ENCODE peak calls at places on chromosomes 16 and 17, in seven cellular contexts. W is left ventricle myocardium inferior; I is CD8-positive, alpha-beta T cell; C is tibial nerve; F is neural progenitor cell; H is cardiac muscle cell; U is heart left ventricle. B is an unnamed sample.

GRCh38 chr16:17467923-17468540 is 2.7 kb downstream of the XYLT1 start:
- DNase-seq in W (peak; percentile 54), I (peak; percentile 41), C (peak; percentile 83), F (peak; percentile 84), H (peak; percentile 82), U (peak; percentile 51), B (peak; percentile 71)

GRCh38 chr17:43560461-43561427 is 14.6 kb upstream of the ETV4 start:
- DNase-seq in W (no peak), I (no peak), C (no peak), F (no peak), H (no peak), U (no peak), B (no peak)

GRCh38 chr17:41617698-41618097 is 5.1 kb upstream of the KRT16 start:
- DNase-seq in W (no peak), I (no peak), C (no peak), F (no peak), H (no peak), U (no peak), B (no peak)

GRCh38 chr16:57826706-57827625 is 24.7 kb upstream of the KIFC3 start:
- DNase-seq in W (peak; percentile 50), I (no peak), C (no peak), F (no peak), H (no peak), U (peak; percentile 74), B (peak; percentile 82)

GRCh38 chr16:48393843-48394703 is 8.9 kb upstream of the SIAH1 start:
- DNase-seq in W (no peak), I (no peak), C (peak; percentile 83), F (no peak), H (no peak), U (peak; percentile 40), B (no peak)

GRCh38 chr17:46742539-46743270 is 75.8 kb downstream of the WNT3 start:
- DNase-seq in W (no peak), I (no peak), C (no peak), F (no peak), H (peak; percentile 48), U (no peak), B (no peak)

GRCh38 chr16:86024210-86024609 is 125.2 kb downstream of the IRF8 start:
- DNase-seq in W (no peak), I (no peak), C (no peak), F (no peak), H (no peak), U (no peak), B (no peak)

GRCh38 chr17:55451203-55451641 is 29.6 kb upstream of the MMD start:
- DNase-seq in W (no peak), I (no peak), C (no peak), F (no peak), H (peak; percentile 58), U (no peak), B (no peak)

GRCh38 chr17:172401-172800 is 9.0 kb downstream of the DOC2B start:
- DNase-seq in W (no peak), I (peak; percentile 10), C (no peak), F (no peak), H (no peak), U (peak; percentile 17), B (no peak)

GRCh38 chr16:59684911-59685310 is 950.8 kb upstream of the GOT2 start:
- DNase-seq in W (no peak), I (no peak), C (no peak), F (no peak), H (no peak), U (no peak), B (no peak)

GRCh38 chr17:40888321-40888720 is 3.3 kb upstream of the KRT20 start:
- DNase-seq in W (no peak), I (no peak), C (no peak), F (no peak), H (no peak), U (no peak), B (no peak)

GRCh38 chr16:57634171-57634570 is 5.7 kb downstream of the ADGRG1 start:
- DNase-seq in W (no peak), I (no peak), C (no peak), F (no peak), H (no peak), U (no peak), B (peak; percentile 50)

GRCh38 chr17:43309505-43310329 is 75.9 kb upstream of the RNU2-1 start:
- DNase-seq in W (no peak), I (no peak), C (peak; percentile 3), F (no peak), H (no peak), U (no peak), B (no peak)

GRCh38 chr17:6592193-6592592 is 35.8 kb upstream of the PITPNM3 start:
- DNase-seq in W (no peak), I (no peak), C (no peak), F (no peak), H (no peak), U (no peak), B (no peak)

GRCh38 chr17:1492249-1493206 is at the start of gene MYO1C:
- DNase-seq in W (peak; percentile 40), I (no peak), C (no peak), F (peak; percentile 48), H (no peak), U (peak; percentile 59), B (no peak)

GRCh38 chr17:48506246-48506645 is 24.6 kb downstream of the HOXB1 start:
- DNase-seq in W (no peak), I (no peak), C (no peak), F (no peak), H (no peak), U (no peak), B (no peak)
- H3K4me1 ChIP-seq in W (no peaks in the 10 kb centered on the region), I (peaks cover 4% of the 10 kb centered on the region), C (no peaks in the 10 kb centered on the region), F (no peaks in the 10 kb centered on the region), H (peaks cover 51% of the 10 kb centered on the region), U (no peaks in the 10 kb centered on the region), B (no peaks in the 10 kb centered on the region)

DNA sequence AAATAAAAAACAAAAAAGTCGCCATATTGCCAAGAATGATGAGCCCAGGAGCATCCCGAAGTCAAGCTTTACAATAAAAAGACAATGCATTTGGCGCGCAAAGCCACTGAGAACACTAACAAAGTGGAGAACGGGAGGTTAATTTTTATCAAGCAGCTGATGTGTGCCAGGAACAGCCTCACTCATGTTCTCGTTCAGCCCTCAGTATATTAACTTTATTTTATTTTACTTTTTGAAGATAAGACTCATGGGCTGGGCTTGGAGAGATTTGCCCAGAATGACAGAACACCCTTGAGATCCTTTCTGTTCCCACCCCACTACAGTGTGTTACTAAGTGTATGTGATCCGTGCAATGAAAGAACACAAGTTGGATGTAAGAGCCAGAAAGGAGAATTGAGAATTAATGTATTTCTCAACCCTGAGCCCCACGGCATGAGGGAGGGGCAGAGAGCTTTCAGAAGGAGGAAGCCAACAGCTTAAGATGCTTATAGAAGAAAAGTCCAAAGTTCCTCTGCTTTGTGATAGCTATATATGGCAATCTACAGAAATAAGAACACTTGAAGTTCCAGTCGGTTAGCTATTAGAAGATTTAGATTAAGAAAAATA is 48.4 kb downstream of the COTL1 start:
- DNase-seq in W (no peak), I (no peak), C (no peak), F (no peak), H (no peak), U (no peak), B (no peak)
- H3K36me3 ChIP-seq in W (no peaks in the 10 kb centered on the region), I (peaks cover 30% of the 10 kb centered on the region), C (no peaks in the 10 kb centered on the region), F (peaks cover 7% of the 10 kb centered on the region), H (no peaks in the 10 kb centered on the region), U (no peaks in the 10 kb centered on the region), B (no peaks in the 10 kb centered on the region)

DNA sequence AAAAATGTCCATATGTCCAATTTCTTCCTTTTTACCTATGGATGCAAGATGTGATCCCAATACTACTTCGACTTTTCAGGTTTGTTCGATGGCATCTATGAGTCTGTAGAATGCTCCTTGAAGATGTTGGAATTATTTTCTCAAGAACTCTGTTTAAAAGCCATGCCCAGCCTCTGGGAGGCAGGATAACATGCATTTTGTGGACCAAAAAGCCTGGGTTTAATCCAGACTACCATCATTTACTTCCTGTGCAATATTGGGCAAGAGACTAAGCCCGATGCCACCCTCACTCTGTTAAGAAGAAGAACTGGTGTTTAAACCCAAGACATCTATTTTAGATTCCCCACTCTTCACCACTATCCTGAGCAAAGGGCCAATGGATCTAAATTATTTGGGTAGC is 42.8 kb upstream of the SALL1 start:
- DNase-seq in W (no peak), I (no peak), C (no peak), F (no peak), H (no peak), U (no peak), B (no peak)
- TF ChIP-seq CTCF in W (no peak), I (no peak), C (no peak), F (no peak), H (no peak), U (no peak), B (no peak)

GRCh38 chr17:81390029-81390428 is 5.2 kb upstream of the BAHCC1 start:
- DNase-seq in W (no peak), I (no peak), C (no peak), F (no peak), H (no peak), U (no peak), B (peak; percentile 75)
- H3K4me1 ChIP-seq in W (peaks cover 91% of the 10 kb centered on the region), I (peaks cover 22% of the 10 kb centered on the region), C (peaks cover 64% of the 10 kb centered on the region), F (peaks cover 69% of the 10 kb centered on the region), H (peaks cover 74% of the 10 kb centered on the region), U (peaks cover 12% of the 10 kb centered on the region), B (peaks cover 31% of the 10 kb centered on the region)

GRCh38 chr16:30664616-30665109 is 6.4 kb downstream of the FBRS start:
- DNase-seq in W (no peak), I (no peak), C (no peak), F (no peak), H (no peak), U (no peak), B (no peak)
- H3K36me3 ChIP-seq in W (peaks cover 93% of the 10 kb centered on the region), I (peaks cover 77% of the 10 kb centered on the region), C (peaks cover 5% of the 10 kb centered on the region), F (no peaks in the 10 kb centered on the region), H (peaks cover 41% of the 10 kb centered on the region), U (peaks cover 66% of the 10 kb centered on the region), B (peaks cover 51% of the 10 kb centered on the region)

GRCh38 chr17:77209330-77209748 is 68.6 kb downstream of the SEC14L1 start:
- DNase-seq in W (no peak), I (no peak), C (no peak), F (no peak), H (no peak), U (no peak), B (no peak)

GRCh38 chr17:77208856-77209255 is 68.1 kb downstream of the SEC14L1 start:
- DNase-seq in W (no peak), I (no peak), C (no peak), F (no peak), H (no peak), U (no peak), B (no peak)

GRCh38 chr17:77207689-77208216 is 67.0 kb downstream of the SEC14L1 start:
- DNase-seq in W (no peak), I (no peak), C (no peak), F (no peak), H (no peak), U (no peak), B (no peak)

GRCh38 chr17:77206557-77206956 is 65.8 kb downstream of the SEC14L1 start:
- DNase-seq in W (no peak), I (no peak), C (no peak), F (no peak), H (no peak), U (no peak), B (no peak)

GRCh38 chr17:77208217-77208808 is 67.5 kb downstream of the SEC14L1 start:
- DNase-seq in W (no peak), I (no peak), C (peak; percentile 35), F (peak; percentile 45), H (peak; percentile 92), U (peak; percentile 63), B (peak; percentile 40)
- TF ChIP-seq CTCF in W (peak; percentile 51), I (no peak), C (peak; percentile 39), F (peak; percentile 26), H (peak; percentile 24), U (no peak), B (no peak)

B was measured in pancreas.